ENCODE peak calls at places on chromosomes 16 and 17, in nine cellular contexts. One of them, this sample, is unnamed.

GRCh38 chr16:69669577-69669976 is 56.8 kb downstream of the NQO1 start:
- DNase-seq in psoas muscle: no peak
- DNase-seq in breast epithelium: no peak
- DNase-seq in Caco-2: no peak
- DNase-seq in mucosa of descending colon: no peak
- DNase-seq in fibroblast of pulmonary artery: no peak
- DNase-seq in OCI-LY7: no peak
- DNase-seq in CD4-positive, alpha-beta memory T cell: no peak
- DNase-seq in lower lobe of right lung: no peak
- DNase-seq in this sample: peak; percentile 15

GRCh38 chr16:84907575-84907974 is 87.8 kb downstream of the CRISPLD2 start:
- DNase-seq in psoas muscle: peak; percentile 61
- DNase-seq in breast epithelium: no peak
- DNase-seq in Caco-2: no peak
- DNase-seq in mucosa of descending colon: no peak
- DNase-seq in fibroblast of pulmonary artery: peak; percentile 60
- DNase-seq in OCI-LY7: no peak
- DNase-seq in CD4-positive, alpha-beta memory T cell: no peak
- DNase-seq in lower lobe of right lung: no peak
- DNase-seq in this sample: no peak

GRCh38 chr17:67323445-67323844 is 42.9 kb downstream of the PSMD12 start:
- DNase-seq in psoas muscle: no peak
- DNase-seq in breast epithelium: no peak
- DNase-seq in Caco-2: no peak
- DNase-seq in mucosa of descending colon: no peak
- DNase-seq in fibroblast of pulmonary artery: no peak
- DNase-seq in OCI-LY7: no peak
- DNase-seq in CD4-positive, alpha-beta memory T cell: no peak
- DNase-seq in lower lobe of right lung: no peak
- DNase-seq in this sample: no peak

GRCh38 chr16:87424260-87424659 is 32.1 kb downstream of the MAP1LC3B start:
- DNase-seq in psoas muscle: no peak
- DNase-seq in breast epithelium: no peak
- DNase-seq in Caco-2: no peak
- DNase-seq in mucosa of descending colon: no peak
- DNase-seq in fibroblast of pulmonary artery: no peak
- DNase-seq in OCI-LY7: no peak
- DNase-seq in CD4-positive, alpha-beta memory T cell: no peak
- DNase-seq in lower lobe of right lung: no peak
- DNase-seq in this sample: no peak

GRCh38 chr16:70754371-70754770 is 46.6 kb downstream of the VAC14 start:
- DNase-seq in psoas muscle: no peak
- DNase-seq in breast epithelium: no peak
- DNase-seq in Caco-2: no peak
- DNase-seq in mucosa of descending colon: peak; percentile 31
- DNase-seq in fibroblast of pulmonary artery: no peak
- DNase-seq in OCI-LY7: no peak
- DNase-seq in CD4-positive, alpha-beta memory T cell: no peak
- DNase-seq in lower lobe of right lung: peak; percentile 21
- DNase-seq in this sample: no peak

GRCh38 chr16:81593481-81593880 is 148.9 kb downstream of the CMIP start:
- DNase-seq in psoas muscle: no peak
- DNase-seq in breast epithelium: no peak
- DNase-seq in Caco-2: no peak
- DNase-seq in mucosa of descending colon: no peak
- DNase-seq in fibroblast of pulmonary artery: no peak
- DNase-seq in OCI-LY7: no peak
- DNase-seq in CD4-positive, alpha-beta memory T cell: no peak
- DNase-seq in lower lobe of right lung: no peak
- DNase-seq in this sample: no peak

GRCh38 chr17:28519236-28519635 is 13.1 kb downstream of the FOXN1 start:
- DNase-seq in psoas muscle: no peak
- DNase-seq in breast epithelium: no peak
- DNase-seq in Caco-2: no peak
- DNase-seq in mucosa of descending colon: peak; percentile 25
- DNase-seq in fibroblast of pulmonary artery: no peak
- DNase-seq in OCI-LY7: no peak
- DNase-seq in CD4-positive, alpha-beta memory T cell: no peak
- DNase-seq in lower lobe of right lung: no peak
- DNase-seq in this sample: no peak

GRCh38 chr16:88870608-88871348 is 4.3 kb upstream of the PABPN1L start:
- DNase-seq in psoas muscle: no peak
- DNase-seq in breast epithelium: no peak
- DNase-seq in Caco-2: no peak
- DNase-seq in mucosa of descending colon: no peak
- DNase-seq in fibroblast of pulmonary artery: no peak
- DNase-seq in OCI-LY7: no peak
- DNase-seq in CD4-positive, alpha-beta memory T cell: no peak
- DNase-seq in lower lobe of right lung: no peak
- DNase-seq in this sample: no peak

GRCh38 chr17:77506371-77506991 is 365.7 kb downstream of the SEC14L1 start:
- DNase-seq in psoas muscle: no peak
- DNase-seq in breast epithelium: no peak
- DNase-seq in Caco-2: no peak
- DNase-seq in mucosa of descending colon: no peak
- DNase-seq in fibroblast of pulmonary artery: no peak
- DNase-seq in OCI-LY7: no peak
- DNase-seq in CD4-positive, alpha-beta memory T cell: no peak
- DNase-seq in lower lobe of right lung: no peak
- DNase-seq in this sample: no peak

GRCh38 chr17:19274893-19275292 is 37.7 kb downstream of the EPN2 start:
- DNase-seq in psoas muscle: no peak
- DNase-seq in breast epithelium: no peak
- DNase-seq in Caco-2: no peak
- DNase-seq in mucosa of descending colon: no peak
- DNase-seq in fibroblast of pulmonary artery: no peak
- DNase-seq in OCI-LY7: no peak
- DNase-seq in CD4-positive, alpha-beta memory T cell: no peak
- DNase-seq in lower lobe of right lung: no peak
- DNase-seq in this sample: no peak

GRCh38 chr17:4156750-4157381 is 13.9 kb downstream of the CYB5D2 start:
- DNase-seq in psoas muscle: no peak
- DNase-seq in breast epithelium: no peak
- DNase-seq in Caco-2: no peak
- DNase-seq in mucosa of descending colon: no peak
- DNase-seq in fibroblast of pulmonary artery: no peak
- DNase-seq in OCI-LY7: peak; percentile 11
- DNase-seq in CD4-positive, alpha-beta memory T cell: no peak
- DNase-seq in lower lobe of right lung: no peak
- DNase-seq in this sample: no peak

GRCh38 chr16:27237229-27238015 is 31.1 kb downstream of the NSMCE1 start:
- DNase-seq in psoas muscle: no peak
- DNase-seq in breast epithelium: peak; percentile 49
- DNase-seq in Caco-2: no peak
- DNase-seq in mucosa of descending colon: peak; percentile 81
- DNase-seq in fibroblast of pulmonary artery: no peak
- DNase-seq in OCI-LY7: peak; percentile 53
- DNase-seq in CD4-positive, alpha-beta memory T cell: peak; percentile 69
- DNase-seq in lower lobe of right lung: peak; percentile 50
- DNase-seq in this sample: no peak

GRCh38 chr17:48960834-48961515 is 7.4 kb downstream of the GIP start:
- DNase-seq in psoas muscle: no peak
- DNase-seq in breast epithelium: no peak
- DNase-seq in Caco-2: peak; percentile 41
- DNase-seq in mucosa of descending colon: no peak
- DNase-seq in fibroblast of pulmonary artery: no peak
- DNase-seq in OCI-LY7: no peak
- DNase-seq in CD4-positive, alpha-beta memory T cell: no peak
- DNase-seq in lower lobe of right lung: no peak
- DNase-seq in this sample: no peak
- H3K4me3 ChIP-seq in psoas muscle: no peak overlapping the region
- H3K4me3 ChIP-seq in breast epithelium: no peak overlapping the region
- H3K4me3 ChIP-seq in Caco-2: no peak overlapping the region
- H3K4me3 ChIP-seq in mucosa of descending colon: no peak overlapping the region
- H3K4me3 ChIP-seq in fibroblast of pulmonary artery: no peak overlapping the region
- H3K4me3 ChIP-seq in OCI-LY7: no peak overlapping the region
- H3K4me3 ChIP-seq in CD4-positive, alpha-beta memory T cell: no peak overlapping the region
- H3K4me3 ChIP-seq in lower lobe of right lung: no peak overlapping the region
- H3K4me3 ChIP-seq in this sample: no peak overlapping the region

GRCh38 chr17:43334744-43335400 is 63.9 kb upstream of the ARL4D start:
- DNase-seq in psoas muscle: no peak
- DNase-seq in breast epithelium: no peak
- DNase-seq in Caco-2: no peak
- DNase-seq in mucosa of descending colon: no peak
- DNase-seq in fibroblast of pulmonary artery: no peak
- DNase-seq in OCI-LY7: no peak
- DNase-seq in CD4-positive, alpha-beta memory T cell: no peak
- DNase-seq in lower lobe of right lung: no peak
- DNase-seq in this sample: no peak

GRCh38 chr17:43329183-43329582 is 69.6 kb upstream of the ARL4D start:
- DNase-seq in psoas muscle: no peak
- DNase-seq in breast epithelium: no peak
- DNase-seq in Caco-2: no peak
- DNase-seq in mucosa of descending colon: no peak
- DNase-seq in fibroblast of pulmonary artery: no peak
- DNase-seq in OCI-LY7: no peak
- DNase-seq in CD4-positive, alpha-beta memory T cell: no peak
- DNase-seq in lower lobe of right lung: no peak
- DNase-seq in this sample: no peak

GRCh38 chr17:43330876-43331639 is 67.7 kb upstream of the ARL4D start:
- DNase-seq in psoas muscle: no peak
- DNase-seq in breast epithelium: no peak
- DNase-seq in Caco-2: peak; percentile 62
- DNase-seq in mucosa of descending colon: no peak
- DNase-seq in fibroblast of pulmonary artery: no peak
- DNase-seq in OCI-LY7: peak; percentile 51
- DNase-seq in CD4-positive, alpha-beta memory T cell: no peak
- DNase-seq in lower lobe of right lung: no peak
- DNase-seq in this sample: no peak

GRCh38 chr17:43332211-43332610 is 66.6 kb upstream of the ARL4D start:
- DNase-seq in psoas muscle: no peak
- DNase-seq in breast epithelium: no peak
- DNase-seq in Caco-2: no peak
- DNase-seq in mucosa of descending colon: no peak
- DNase-seq in fibroblast of pulmonary artery: no peak
- DNase-seq in OCI-LY7: no peak
- DNase-seq in CD4-positive, alpha-beta memory T cell: no peak
- DNase-seq in lower lobe of right lung: no peak
- DNase-seq in this sample: no peak

GRCh38 chr17:43333438-43333943 is 65.3 kb upstream of the ARL4D start:
- DNase-seq in psoas muscle: no peak
- DNase-seq in breast epithelium: no peak
- DNase-seq in Caco-2: no peak
- DNase-seq in mucosa of descending colon: no peak
- DNase-seq in fibroblast of pulmonary artery: no peak
- DNase-seq in OCI-LY7: no peak
- DNase-seq in CD4-positive, alpha-beta memory T cell: no peak
- DNase-seq in lower lobe of right lung: no peak
- DNase-seq in this sample: no peak
- H3K4me3 ChIP-seq in psoas muscle: peak overlapping the region; percentile 39
- H3K4me3 ChIP-seq in breast epithelium: no peak overlapping the region
- H3K4me3 ChIP-seq in Caco-2: no peak overlapping the region
- H3K4me3 ChIP-seq in mucosa of descending colon: no peak overlapping the region
- H3K4me3 ChIP-seq in fibroblast of pulmonary artery: no peak overlapping the region
- H3K4me3 ChIP-seq in OCI-LY7: peak overlapping the region; percentile 48
- H3K4me3 ChIP-seq in CD4-positive, alpha-beta memory T cell: no peak overlapping the region
- H3K4me3 ChIP-seq in lower lobe of right lung: no peak overlapping the region
- H3K4me3 ChIP-seq in this sample: no peak overlapping the region

GRCh38 chr17:35073991-35074627 is 10.6 kb upstream of the RFFL start:
- DNase-seq in psoas muscle: no peak
- DNase-seq in breast epithelium: no peak
- DNase-seq in Caco-2: no peak
- DNase-seq in mucosa of descending colon: no peak
- DNase-seq in fibroblast of pulmonary artery: no peak
- DNase-seq in OCI-LY7: no peak
- DNase-seq in CD4-positive, alpha-beta memory T cell: no peak
- DNase-seq in lower lobe of right lung: no peak
- DNase-seq in this sample: no peak
- H3K4me3 ChIP-seq in psoas muscle: no peak overlapping the region
- H3K4me3 ChIP-seq in breast epithelium: no peak overlapping the region
- H3K4me3 ChIP-seq in Caco-2: no peak overlapping the region
- H3K4me3 ChIP-seq in mucosa of descending colon: no peak overlapping the region
- H3K4me3 ChIP-seq in fibroblast of pulmonary artery: no peak overlapping the region
- H3K4me3 ChIP-seq in OCI-LY7: no peak overlapping the region
- H3K4me3 ChIP-seq in CD4-positive, alpha-beta memory T cell: no peak overlapping the region
- H3K4me3 ChIP-seq in lower lobe of right lung: no peak overlapping the region
- H3K4me3 ChIP-seq in this sample: no peak overlapping the region

GRCh38 chr17:30969989-30970680 is 704 bp upstream of the RNF135 start:
- DNase-seq in psoas muscle: no peak
- DNase-seq in breast epithelium: peak; percentile 38
- DNase-seq in Caco-2: no peak
- DNase-seq in mucosa of descending colon: no peak
- DNase-seq in fibroblast of pulmonary artery: peak; percentile 10
- DNase-seq in OCI-LY7: no peak
- DNase-seq in CD4-positive, alpha-beta memory T cell: no peak
- DNase-seq in lower lobe of right lung: no peak
- DNase-seq in this sample: peak; percentile 62
- H3K4me3 ChIP-seq in psoas muscle: peak overlapping the region; percentile 92
- H3K4me3 ChIP-seq in breast epithelium: peak overlapping the region; percentile 81
- H3K4me3 ChIP-seq in Caco-2: no peak overlapping the region
- H3K4me3 ChIP-seq in mucosa of descending colon: no peak overlapping the region
- H3K4me3 ChIP-seq in fibroblast of pulmonary artery: peak overlapping the region; percentile 67
- H3K4me3 ChIP-seq in OCI-LY7: peak overlapping the region; percentile 37
- H3K4me3 ChIP-seq in CD4-positive, alpha-beta memory T cell: peak overlapping the region; percentile 85
- H3K4me3 ChIP-seq in lower lobe of right lung: peak overlapping the region; percentile 84
- H3K4me3 ChIP-seq in this sample: peak overlapping the region; percentile 74

DNA sequence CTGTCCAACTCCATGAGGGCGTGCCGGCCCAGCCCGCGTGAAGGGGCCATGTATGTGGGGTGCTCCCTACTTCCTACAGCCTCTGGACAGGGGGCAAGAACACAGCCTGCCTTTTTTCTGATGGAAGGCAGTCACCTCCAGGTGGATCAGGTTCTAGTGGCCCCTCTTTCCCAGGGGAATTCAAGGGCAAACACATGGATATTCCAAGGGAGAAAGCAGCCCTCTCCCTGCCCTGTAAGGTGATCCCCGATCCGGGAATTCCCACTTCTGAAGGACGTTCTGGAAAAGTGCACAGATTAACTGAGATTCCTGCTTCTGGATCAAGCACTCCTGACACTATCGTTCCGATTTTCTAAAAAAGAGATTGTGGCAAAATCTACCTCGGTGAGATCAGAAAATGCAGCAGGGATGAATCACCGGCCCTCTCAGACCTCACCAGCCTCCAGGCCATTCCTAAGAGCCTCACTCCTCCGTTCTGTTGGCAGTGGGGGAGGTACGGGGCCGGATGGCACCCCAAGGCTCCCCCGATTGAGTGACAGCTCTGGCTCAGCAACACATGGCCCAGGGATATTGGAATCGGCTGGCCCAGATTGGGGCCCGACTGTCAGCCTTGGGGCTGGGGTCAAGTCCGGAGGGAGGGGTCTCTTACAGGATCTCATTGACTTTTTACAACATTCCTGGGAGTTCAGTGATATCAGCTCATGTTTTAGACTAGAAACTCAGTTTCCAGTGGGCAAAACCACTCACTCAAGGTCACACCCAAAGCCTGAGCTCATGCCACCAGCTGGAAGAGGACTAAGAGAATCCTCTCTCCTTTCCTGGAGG is 12.3 kb downstream of the STX1B start:
- DNase-seq in psoas muscle: no peak
- DNase-seq in breast epithelium: no peak
- DNase-seq in Caco-2: no peak
- DNase-seq in mucosa of descending colon: no peak
- DNase-seq in fibroblast of pulmonary artery: peak; percentile 62
- DNase-seq in OCI-LY7: no peak
- DNase-seq in CD4-positive, alpha-beta memory T cell: no peak
- DNase-seq in lower lobe of right lung: no peak
- DNase-seq in this sample: peak; percentile 68
- H3K4me3 ChIP-seq in psoas muscle: peak overlapping the region; percentile 73
- H3K4me3 ChIP-seq in breast epithelium: peak overlapping the region; percentile 77
- H3K4me3 ChIP-seq in Caco-2: no peak overlapping the region
- H3K4me3 ChIP-seq in mucosa of descending colon: no peak overlapping the region
- H3K4me3 ChIP-seq in fibroblast of pulmonary artery: peak overlapping the region; percentile 59
- H3K4me3 ChIP-seq in OCI-LY7: no peak overlapping the region
- H3K4me3 ChIP-seq in CD4-positive, alpha-beta memory T cell: no peak overlapping the region
- H3K4me3 ChIP-seq in lower lobe of right lung: peak overlapping the region; percentile 45
- H3K4me3 ChIP-seq in this sample: no peak overlapping the region

This sample was measured in fibroblast of the aortic adventitia.